ENCODE peak calls at places on chromosomes 13 and 19, in seven cellular contexts. N is neural crest cell; L is T-helper 2 cell; H is A172; R is activated T-helper 9 cell treated with anti-CD3 and anti-CD28 coated beads, Interleukin-2, amount 50 U/mL, for 16 hours; P is NCI-H1436; S is body of pancreas. M is an unnamed sample.

GRCh38 chr19:53328967-53329366 is 4.6 kb upstream of the ZNF845 start:
- DNase-seq in N (no peak), L (no peak), H (no peak), R (no peak), P (no peak), S (peak), M (no peak)

GRCh38 chr13:48504606-48505369 is 28.1 kb downstream of the RCBTB2 start:
- DNase-seq in N (no peak), L (no peak), H (no peak), R (no peak), P (no peak), S (no peak), M (no peak)

GRCh38 chr19:2782357-2782935 is 627 bp downstream of the SGTA start:
- DNase-seq in N (no peak), L (no peak), H (peak), R (no peak), P (no peak), S (peak), M (no peak)

GRCh38 chr19:54266133-54266532 is 9.1 kb upstream of the LILRB5 start:
- DNase-seq in N (peak), L (no peak), H (peak), R (peak), P (peak), S (peak), M (peak)

GRCh38 chr19:47107953-47108746 is 5.4 kb downstream of the ZC3H4 start:
- DNase-seq in N (no peak), L (no peak), H (no peak), R (no peak), P (no peak), S (no peak), M (no peak)

GRCh38 chr19:19404879-19405860 is at the start of gene GATAD2A:
- DNase-seq in N (peak), L (peak), H (peak), R (peak), P (peak), S (peak), M (peak)

GRCh38 chr19:10454267-10454666 is 33.9 kb downstream of the PDE4A start:
- DNase-seq in N (peak), L (no peak), H (peak), R (no peak), P (peak), S (no peak), M (no peak)

GRCh38 chr13:110391273-110391672 is 84.2 kb downstream of the COL4A2 start:
- DNase-seq in N (no peak), L (no peak), H (peak), R (no peak), P (no peak), S (no peak), M (no peak)

GRCh38 chr13:110498765-110499164 is 62.8 kb downstream of the RAB20 start:
- DNase-seq in N (no peak), L (no peak), H (no peak), R (no peak), P (no peak), S (no peak), M (no peak)

GRCh38 chr19:34661357-34661756 is 15.6 kb downstream of the SCGB2B2 start:
- DNase-seq in N (no peak), L (no peak), H (no peak), R (no peak), P (no peak), S (peak), M (no peak)

M was measured in effector CD4-positive, alpha-beta T cell.